ENCODE peak calls at places on chromosome 2, in nine cellular contexts. Z, P, S, X, W, L, Y, B and E are unnamed samples.

GRCh38 chr2:43082111-43082877 is 144.1 kb downstream of the ZFP36L2 start:
- DNase-seq in Z (no peak), P (no peak), S (peak), X (no peak), W (no peak), L (peak), Y (no peak), B (no peak), E (no peak)

GRCh38 chr2:235394278-235394828 is 99.5 kb upstream of the AGAP1 start:
- DNase-seq in Z (no peak), P (peak), S (no peak), X (no peak), W (no peak), L (peak), Y (no peak), B (no peak), E (no peak)

GRCh38 chr2:193101591-193101990 is 906.9 kb upstream of the TMEFF2 start:
- DNase-seq in Z (no peak), P (no peak), S (no peak), X (no peak), W (no peak), L (no peak), Y (no peak), B (no peak), E (no peak)

GRCh38 chr2:237196866-237197618 is 111.4 kb downstream of the COPS8 start:
- DNase-seq in Z (no peak), P (peak), S (peak), X (no peak), W (no peak), L (no peak), Y (peak), B (no peak), E (no peak)

GRCh38 chr2:74696758-74697327 is 42.8 kb downstream of the SEMA4F start:
- DNase-seq in Z (no peak), P (no peak), S (no peak), X (no peak), W (no peak), L (no peak), Y (no peak), B (no peak), E (no peak)

GRCh38 chr2:176118606-176119370 is 2.2 kb downstream of the HOXD10 start:
- DNase-seq in Z (no peak), P (no peak), S (no peak), X (peak), W (no peak), L (no peak), Y (peak), B (no peak), E (no peak)

GRCh38 chr2:215657844-215658243 is 222.0 kb upstream of the FN1 start:
- DNase-seq in Z (no peak), P (peak), S (peak), X (no peak), W (no peak), L (peak), Y (no peak), B (no peak), E (no peak)

GRCh38 chr2:201502713-201503112 is 51.2 kb downstream of the STRADB start:
- DNase-seq in Z (no peak), P (no peak), S (no peak), X (no peak), W (no peak), L (no peak), Y (no peak), B (no peak), E (no peak)

GRCh38 chr2:240089306-240089705 is 36.0 kb upstream of the OR6B3 start:
- DNase-seq in Z (no peak), P (no peak), S (no peak), X (no peak), W (no peak), L (no peak), Y (no peak), B (no peak), E (no peak)

GRCh38 chr2:19256239-19256638 is 102.2 kb downstream of the OSR1 start:
- DNase-seq in Z (no peak), P (peak), S (no peak), X (no peak), W (no peak), L (peak), Y (no peak), B (no peak), E (no peak)

GRCh38 chr2:84223191-84223590 is 235.9 kb downstream of the SUCLG1 start:
- DNase-seq in Z (no peak), P (no peak), S (no peak), X (no peak), W (no peak), L (no peak), Y (no peak), B (no peak), E (no peak)